ENCODE peak calls at places on chromosomes 11 and 22, in ten cellular contexts. W is glutamatergic neuron; O is mucosa of gallbladder; G is left ventricle myocardium inferior; K is hippocampal formation; D is activated T-cell treated with anti-CD3 and anti-CD28 coated beads for 24 hours; B is AG04450; R is activated CD4-positive, alpha-beta T cell treated with anti-CD3 and anti-CD28 coated beads for 36 hours; T is NCI-H2081; P is endothelial cell. J is an unnamed sample.

GRCh38 chr11:120940297-120940847 is 83.5 kb upstream of the TBCEL start:
- DNase-seq in R (no peak), T (no peak), K (no peak), B (no peak), O (no peak), W (no peak), P (no peak), D (no peak), G (no peak), J (no peak)

GRCh38 chr11:63951779-63952536 is 13.2 kb downstream of the NAA40 start:
- DNase-seq in W (no peak), T (no peak), K (no peak), B (no peak), P (no peak), D (no peak), G (no peak), R (peak), O (no peak), J (no peak)

GRCh38 chr11:47786373-47786772 is 19.2 kb upstream of the FNBP4 start:
- DNase-seq in K (no peak), D (no peak), G (peak), B (no peak), R (no peak), W (no peak), P (no peak), O (no peak), T (peak), J (no peak)

GRCh38 chr11:88103337-88104206 is 71.7 kb downstream of the RAB38 start:
- DNase-seq in W (peak), D (peak), P (peak), K (no peak), G (no peak), B (peak), O (peak), R (peak), T (peak), J (no peak)

GRCh38 chr11:112962854-112963367 is 1.7 kb downstream of the NCAM1 start:
- DNase-seq in O (peak), K (peak), D (no peak), R (peak), P (peak), B (no peak), W (peak), T (peak), G (peak), J (peak)

GRCh38 chr22:37906364-37907008 is 389 bp downstream of the MICALL1 start:
- DNase-seq in G (peak), T (no peak), P (no peak), D (peak), O (no peak), B (no peak), R (peak), K (no peak), W (peak), J (peak)

GRCh38 chr11:126158054-126158791 is 53.2 kb downstream of the RPUSD4 start:
- DNase-seq in P (no peak), W (no peak), O (no peak), G (no peak), K (no peak), T (no peak), B (no peak), D (no peak), R (no peak), J (no peak)

GRCh38 chr11:44893250-44894216 is 57.1 kb downstream of the TP53I11 start:
- DNase-seq in P (no peak), O (no peak), B (no peak), T (no peak), W (no peak), R (no peak), K (peak), G (no peak), D (no peak), J (no peak)

GRCh38 chr11:60172011-60172410 is 10.9 kb downstream of the MS4A6A start:
- DNase-seq in G (no peak), T (no peak), K (no peak), P (no peak), D (no peak), W (no peak), R (no peak), B (no peak), O (no peak), J (no peak)

GRCh38 chr22:49699928-49700498 is 127.7 kb downstream of the BRD1 start:
- DNase-seq in R (no peak), B (no peak), T (no peak), W (no peak), D (no peak), P (no peak), G (no peak), K (no peak), O (no peak), J (no peak)

GRCh38 chr11:27621440-27622161 is 78.7 kb downstream of the BDNF start:
- DNase-seq in D (no peak), W (no peak), B (no peak), O (no peak), T (no peak), G (no peak), R (no peak), K (no peak), P (no peak), J (no peak)